ENCODE peak calls at places on chromosomes 5 and 9, in nine cellular contexts. F is cardiac muscle cell; W is Peyer's patch; H is lower lobe of right lung; V is neural progenitor cell; B is prostate gland; C is stomach; S is CD4-positive, alpha-beta T cell; D is SJCRH30. J is an unnamed sample.

GRCh38 chr5:151480384-151480783 is 33.0 kb downstream of the SLC36A1 start:
- DNase-seq in F (no peak), W (no peak), H (no peak), V (no peak), B (no peak), C (no peak), S (no peak), D (no peak), J (no peak)

GRCh38 chr5:34625246-34625645 is 30.9 kb upstream of the RAI14 start:
- DNase-seq in F (no peak), W (no peak), H (no peak), V (no peak), B (no peak), C (no peak), S (no peak), D (no peak), J (no peak)

GRCh38 chr5:33321026-33321425 is 119.7 kb upstream of the TARS1 start:
- DNase-seq in F (no peak), W (no peak), H (no peak), V (no peak), B (no peak), C (no peak), S (no peak), D (no peak), J (no peak)

GRCh38 chr9:105693435-105694275 is 686 bp upstream of the TMEM38B start:
- DNase-seq in F (no peak), W (no peak), H (no peak), V (peak; percentile 33), B (no peak), C (no peak), S (no peak), D (no peak), J (no peak)

GRCh38 chr9:36862206-36863145 is 171.6 kb downstream of the PAX5 start:
- DNase-seq in F (peak; percentile 67), W (no peak), H (peak; percentile 40), V (peak; percentile 42), B (no peak), C (peak; percentile 62), S (no peak), D (peak; percentile 29), J (no peak)

GRCh38 chr9:91421022-91421765 is 2.4 kb downstream of the NFIL3 start:
- DNase-seq in F (peak; percentile 80), W (no peak), H (peak; percentile 52), V (peak; percentile 80), B (peak; percentile 29), C (no peak), S (no peak), D (no peak), J (no peak)

GRCh38 chr5:75460947-75461346 is 50.5 kb downstream of the CERT1 start:
- DNase-seq in F (no peak), W (no peak), H (no peak), V (no peak), B (no peak), C (peak; percentile 28), S (no peak), D (no peak), J (no peak)

GRCh38 chr5:80916661-80917060 is 43.5 kb upstream of the RASGRF2 start:
- DNase-seq in F (no peak), W (no peak), H (no peak), V (no peak), B (no peak), C (no peak), S (no peak), D (no peak), J (no peak)

GRCh38 chr5:128782446-128782845 is 182.8 kb upstream of the SLC27A6 start:
- DNase-seq in F (no peak), W (no peak), H (no peak), V (no peak), B (peak; percentile 71), C (peak; percentile 74), S (no peak), D (peak; percentile 37), J (no peak)

GRCh38 chr5:45826055-45826454 is 129.9 kb upstream of the HCN1 start:
- DNase-seq in F (no peak), W (no peak), H (no peak), V (no peak), B (no peak), C (no peak), S (no peak), D (no peak), J (no peak)
- H3K9me3 ChIP-seq in F (no peaks in the 10 kb centered on the region), W (no peaks in the 10 kb centered on the region), H (no peaks in the 10 kb centered on the region), V (peaks cover 10% of the 10 kb centered on the region), B (no peaks in the 10 kb centered on the region), C (peaks cover 17% of the 10 kb centered on the region), S (no peaks in the 10 kb centered on the region), D (no peaks in the 10 kb centered on the region), J (peaks cover under 1% of the 10 kb centered on the region)

DNA sequence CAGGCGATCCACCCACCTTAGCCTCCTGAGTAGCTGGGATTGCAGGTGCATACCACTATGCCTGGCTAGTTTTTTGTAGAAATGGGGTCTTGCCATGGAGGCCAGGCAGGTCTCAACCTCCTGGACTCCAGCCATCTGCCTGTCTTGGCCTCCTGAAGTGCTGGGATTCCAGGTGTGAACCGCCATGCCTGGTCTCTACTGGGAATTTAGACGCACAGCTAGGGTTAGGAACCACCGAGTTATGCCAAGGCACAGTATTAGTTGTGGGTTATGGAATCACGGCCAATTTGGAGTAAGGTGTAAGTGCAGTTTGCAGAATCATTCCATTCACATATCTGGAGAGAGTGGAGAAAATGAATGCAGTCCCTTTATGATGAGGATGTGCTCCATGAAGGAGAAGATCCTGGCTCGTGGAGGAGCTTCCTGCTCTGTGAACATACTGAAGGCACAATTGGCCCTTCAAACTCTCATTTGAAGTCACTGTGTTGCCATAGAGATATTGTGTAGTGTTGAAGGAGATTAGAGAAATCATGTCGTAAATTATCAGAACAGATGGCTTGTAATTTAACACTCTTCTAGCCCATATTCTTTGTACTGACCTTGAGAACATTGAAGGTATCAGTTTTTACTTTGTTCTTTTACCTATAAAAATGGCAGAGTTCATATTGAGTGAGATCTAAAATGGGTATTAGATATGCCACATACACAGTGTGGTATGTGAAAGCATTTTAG is 18.8 kb downstream of the TRIO start:
- DNase-seq in F (no peak), W (no peak), H (no peak), V (no peak), B (no peak), C (no peak), S (no peak), D (no peak), J (no peak)
- H3K9me3 ChIP-seq in F (no peaks in the 10 kb centered on the region), W (no peaks in the 10 kb centered on the region), H (no peaks in the 10 kb centered on the region), V (no peaks in the 10 kb centered on the region), B (no peaks in the 10 kb centered on the region), C (peaks cover 4% of the 10 kb centered on the region), S (no peaks in the 10 kb centered on the region), D (peaks cover 8% of the 10 kb centered on the region), J (no peaks in the 10 kb centered on the region)

DNA sequence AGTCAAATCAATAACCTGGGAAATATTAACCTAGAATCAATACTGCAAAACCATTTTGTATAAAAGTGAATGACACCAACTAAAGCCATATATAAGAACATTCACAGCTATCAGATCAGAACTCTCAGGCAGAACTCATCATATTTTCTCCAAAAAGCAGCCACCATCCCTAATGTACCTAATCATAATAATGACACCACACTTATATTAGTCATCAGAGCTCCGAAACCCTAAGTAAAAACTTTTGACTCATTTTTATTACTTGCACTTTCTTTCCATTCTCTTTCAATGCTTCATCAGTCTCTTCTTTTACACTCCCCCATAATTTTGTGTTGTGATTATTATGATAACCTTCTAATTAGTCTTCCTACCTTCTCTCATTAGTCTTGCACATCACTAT is 45.3 kb downstream of the INSL6 start:
- DNase-seq in F (no peak), W (no peak), H (no peak), V (no peak), B (no peak), C (no peak), S (no peak), D (no peak), J (no peak)
- H3K9me3 ChIP-seq in F (no peaks in the 10 kb centered on the region), W (no peaks in the 10 kb centered on the region), H (peaks cover 23% of the 10 kb centered on the region), V (no peaks in the 10 kb centered on the region), B (no peaks in the 10 kb centered on the region), C (peaks cover 43% of the 10 kb centered on the region), S (peaks cover 6% of the 10 kb centered on the region), D (no peaks in the 10 kb centered on the region), J (no peaks in the 10 kb centered on the region)

GRCh38 chr5:140635291-140636257 is 2.6 kb upstream of the CD14 start:
- DNase-seq in F (no peak), W (no peak), H (no peak), V (no peak), B (no peak), C (no peak), S (no peak), D (no peak), J (no peak)
- H3K9me3 ChIP-seq in F (no peaks in the 10 kb centered on the region), W (no peaks in the 10 kb centered on the region), H (no peaks in the 10 kb centered on the region), V (no peaks in the 10 kb centered on the region), B (no peaks in the 10 kb centered on the region), C (no peaks in the 10 kb centered on the region), S (no peaks in the 10 kb centered on the region), D (no peaks in the 10 kb centered on the region), J (no peaks in the 10 kb centered on the region)

DNA sequence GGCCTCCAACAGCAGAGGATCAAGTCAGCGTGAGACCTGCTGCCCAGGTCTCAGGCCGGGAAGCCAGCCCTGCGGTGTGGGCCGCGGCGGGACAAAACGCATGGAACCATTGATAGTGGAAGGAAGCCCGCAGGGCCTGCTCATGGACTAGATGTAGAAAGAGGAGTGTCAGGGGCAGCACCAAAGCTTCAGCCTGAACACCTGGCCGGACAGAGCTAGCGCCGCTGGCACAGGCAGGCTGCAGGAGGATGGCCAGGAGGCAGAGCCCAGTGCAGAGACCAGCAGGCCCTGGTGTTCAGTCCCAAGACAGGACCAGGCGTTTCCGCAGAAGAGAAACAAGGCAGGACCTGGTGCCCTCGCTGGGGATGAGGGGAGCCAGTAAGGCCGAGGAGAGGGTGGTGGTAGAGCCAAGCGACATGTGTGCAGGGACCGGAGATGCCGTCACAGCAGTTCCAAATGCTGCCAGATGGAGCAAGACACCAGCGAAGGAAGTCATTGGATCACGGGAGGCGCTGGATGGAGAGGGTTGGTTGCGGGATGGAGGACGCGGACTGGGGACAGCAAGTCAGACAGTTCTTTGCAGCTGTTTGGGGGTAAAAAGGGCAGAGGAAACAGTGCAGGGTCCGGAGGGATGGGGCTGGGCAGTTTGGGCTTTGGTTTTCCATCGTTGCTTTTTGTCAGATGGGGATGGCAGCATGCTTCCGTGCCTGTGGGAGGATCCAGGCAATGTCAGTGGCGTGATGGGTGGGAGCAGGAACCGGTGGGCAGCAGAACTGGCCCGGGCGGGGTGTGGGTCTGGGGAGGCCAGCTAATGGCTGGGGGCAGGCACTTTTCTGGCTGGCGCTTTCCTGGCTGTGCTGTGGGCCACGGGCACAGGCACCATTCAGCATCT is 42.0 kb upstream of the OLFM1 start:
- DNase-seq in F (no peak), W (peak; percentile 4), H (peak; percentile 30), V (no peak), B (no peak), C (peak; percentile 19), S (no peak), D (no peak), J (no peak)
- H3K9me3 ChIP-seq in F (no peaks in the 10 kb centered on the region), W (no peaks in the 10 kb centered on the region), H (no peaks in the 10 kb centered on the region), V (no peaks in the 10 kb centered on the region), B (no peaks in the 10 kb centered on the region), C (no peaks in the 10 kb centered on the region), S (no peaks in the 10 kb centered on the region), D (no peaks in the 10 kb centered on the region), J (no peaks in the 10 kb centered on the region)